ENCODE peak calls at places on chromosomes 7 and 10, in four cellular contexts. G is bronchial epithelial cell, O is fibroblast of pulmonary artery, F is BE2C. X is an unnamed sample.

GRCh38 chr10:114576132-114576487 is 82.0 kb downstream of the ABLIM1 start:
- DNase-seq in F (no peak), O (no peak), G (peak), X (no peak)

GRCh38 chr10:132142396-132143161 is 44.2 kb upstream of the DPYSL4 start:
- DNase-seq in O (peak), F (peak), G (no peak), X (no peak)

GRCh38 chr7:105439174-105439893 is 50.6 kb upstream of the SRPK2 start:
- DNase-seq in G (peak), F (peak), O (peak), X (peak)

GRCh38 chr10:104648421-104648820 is 7.3 kb downstream of the SORCS3 start:
- DNase-seq in G (peak), F (no peak), O (no peak), X (no peak)

GRCh38 chr10:75851946-75852345 is 420.5 kb downstream of the LRMDA start:
- DNase-seq in F (no peak), G (no peak), O (no peak), X (no peak)

GRCh38 chr7:157576415-157576814 is 239.6 kb downstream of the DNAJB6 start:
- DNase-seq in G (no peak), F (no peak), O (no peak), X (no peak)

GRCh38 chr10:32055478-32056135 is 618 bp downstream of the KIF5B start:
- DNase-seq in O (peak), F (peak), G (peak), X (peak)

GRCh38 chr7:124645704-124646103 is 119.9 kb downstream of the GPR37 start:
- DNase-seq in F (no peak), G (no peak), O (no peak), X (no peak)

GRCh38 chr10:1195828-1196227 is 139.6 kb downstream of the WDR37 start:
- DNase-seq in F (no peak), G (no peak), O (no peak), X (no peak)

GRCh38 chr10:4514445-4515108 is 311.4 kb upstream of the AKR1E2 start:
- DNase-seq in G (no peak), O (no peak), F (no peak), X (peak)

GRCh38 chr7:98760201-98760651 is 109.6 kb downstream of the TMEM130 start:
- DNase-seq in O (no peak), F (no peak), G (no peak), X (no peak)

GRCh38 chr10:3897156-3897555 is 112.1 kb upstream of the KLF6 start:
- DNase-seq in F (no peak), O (peak), G (peak), X (peak)

GRCh38 chr10:7409045-7409731 is 1.6 kb downstream of the SFMBT2 start:
- DNase-seq in F (peak), G (no peak), O (peak), X (peak)
- H3K4me3 ChIP-seq in F (peak), G (no peak), O (peak), X (peak)

DNA sequence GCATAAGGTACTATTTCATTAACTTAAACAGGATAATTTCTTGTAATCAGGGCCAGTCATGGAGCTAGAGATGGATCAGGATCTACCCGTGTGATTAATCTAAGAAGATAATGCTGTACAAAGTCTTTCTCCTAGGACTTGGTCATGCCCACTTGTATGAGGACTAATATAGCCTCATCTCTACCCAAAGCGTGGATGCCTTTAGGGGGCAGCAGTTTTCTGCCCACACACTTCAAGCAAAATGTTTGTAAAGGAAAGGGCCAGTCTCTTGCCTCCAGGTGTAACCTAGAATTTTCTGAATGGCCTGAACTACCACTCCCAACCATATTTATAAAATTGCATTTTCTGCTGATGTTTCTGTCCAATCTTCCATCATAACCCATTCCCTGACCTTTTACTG is 764.0 kb upstream of the IGFBP3 start:
- DNase-seq in O (peak), G (no peak), F (no peak), X (no peak)
- TF ChIP-seq CTCF in O (peak), G (no peak), F (peak), X (no peak)

GRCh38 chr7:139181404-139181803 is 49.6 kb upstream of the UBN2 start:
- DNase-seq in F (no peak), G (peak), O (no peak), X (no peak)

GRCh38 chr7:139183878-139184338 is 47.1 kb upstream of the UBN2 start:
- DNase-seq in F (no peak), G (no peak), O (no peak), X (no peak)

GRCh38 chr7:139186146-139186545 is 44.9 kb upstream of the UBN2 start:
- DNase-seq in O (no peak), G (no peak), F (no peak), X (no peak)

GRCh38 chr7:139180700-139181311 is 50.2 kb upstream of the UBN2 start:
- DNase-seq in G (peak), O (peak), F (no peak), X (peak)

DNA sequence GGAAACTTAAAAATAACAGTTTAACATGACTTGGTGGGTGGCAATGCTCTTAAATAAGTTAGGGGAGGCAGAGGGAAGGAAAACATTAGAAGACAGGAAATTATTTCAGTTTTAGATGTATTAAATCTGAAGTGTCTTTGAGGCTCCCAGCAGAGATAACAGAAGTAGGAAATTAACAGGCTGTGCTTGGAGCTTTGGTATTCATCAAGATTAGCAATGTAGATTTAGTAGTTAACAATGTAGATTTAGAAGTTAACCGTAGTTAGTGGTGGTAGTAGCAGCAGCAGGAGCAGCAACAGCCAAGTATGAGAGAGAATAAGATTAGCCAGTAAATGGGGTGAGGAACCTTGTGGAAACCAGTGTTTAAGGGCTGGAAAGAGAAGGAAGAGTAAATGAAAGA is 48.7 kb upstream of the UBN2 start:
- DNase-seq in O (no peak), F (no peak), G (no peak), X (no peak)
- H3K4me3 ChIP-seq in O (no peak), F (no peak), G (no peak), X (no peak)

GRCh38 chr7:151408839-151409554 is 841 bp downstream of the WDR86 start:
- DNase-seq in O (peak), F (no peak), G (peak), X (peak)
- TF ChIP-seq CTCF in O (no peak), F (no peak), G (no peak), X (no peak)